ENCODE peak calls at places on chromosomes 3 and 15, in eight cellular contexts. W is pancreas, D is A549, C is neuronal stem cell, Z is right atrium auricular region, J is ascending aorta, T is heart right ventricle, P is hepatocyte. H is an unnamed sample.

GRCh38 chr3:126508539-126508938 is 9.0 kb downstream of the UROC1 start:
- DNase-seq in W (no peak), D (no peak), C (no peak), Z (no peak), J (no peak), T (no peak), P (no peak), H (peak; percentile 56)

GRCh38 chr15:58517682-58518525 is 86.1 kb downstream of the LIPC start:
- DNase-seq in W (no peak), D (no peak), C (no peak), Z (no peak), J (no peak), T (no peak), P (no peak), H (no peak)

GRCh38 chr15:98952381-98952803 is 55.2 kb downstream of the PGPEP1L start:
- DNase-seq in W (peak; percentile 56), D (no peak), C (no peak), Z (no peak), J (no peak), T (no peak), P (no peak), H (no peak)

GRCh38 chr15:72782993-72783562 is 480 bp downstream of the ADPGK start:
- DNase-seq in W (peak; percentile 68), D (no peak), C (no peak), Z (peak; percentile 60), J (peak; percentile 80), T (peak; percentile 44), P (no peak), H (peak; percentile 76)

GRCh38 chr3:195221015-195221853 is 49.7 kb downstream of the XXYLT1 start:
- DNase-seq in W (no peak), D (no peak), C (no peak), Z (no peak), J (no peak), T (no peak), P (no peak), H (peak; percentile 90)

GRCh38 chr15:24858737-24859601 is 95.8 kb upstream of the SNRPN start:
- DNase-seq in W (no peak), D (no peak), C (peak; percentile 72), Z (no peak), J (no peak), T (no peak), P (no peak), H (no peak)

GRCh38 chr15:31346367-31347066 is 19.9 kb downstream of the KLF13 start:
- DNase-seq in W (no peak), D (no peak), C (no peak), Z (no peak), J (no peak), T (no peak), P (no peak), H (no peak)

GRCh38 chr15:69983696-69984265 is 113.9 kb downstream of the TLE3 start:
- DNase-seq in W (no peak), D (peak; percentile 33), C (no peak), Z (no peak), J (peak; percentile 37), T (no peak), P (no peak), H (no peak)

GRCh38 chr15:70532536-70533186 is 230.7 kb downstream of the UACA start:
- DNase-seq in W (no peak), D (no peak), C (no peak), Z (no peak), J (no peak), T (no peak), P (no peak), H (no peak)

GRCh38 chr15:70512772-70513362 is 250.5 kb downstream of the UACA start:
- DNase-seq in W (no peak), D (peak; percentile 67), C (no peak), Z (no peak), J (no peak), T (no peak), P (no peak), H (no peak)

GRCh38 chr15:69060744-69061143 is 46.2 kb downstream of the NOX5 start:
- DNase-seq in W (no peak), D (no peak), C (no peak), Z (no peak), J (no peak), T (no peak), P (no peak), H (peak; percentile 9)

GRCh38 chr3:13666227-13666619 is 117.3 kb downstream of the FBLN2 start:
- DNase-seq in W (no peak), D (no peak), C (no peak), Z (no peak), J (no peak), T (no peak), P (no peak), H (no peak)

GRCh38 chr15:92616621-92617179 is 38.9 kb downstream of the FAM174B start:
- DNase-seq in W (no peak), D (no peak), C (no peak), Z (no peak), J (peak; percentile 58), T (no peak), P (peak; percentile 57), H (peak; percentile 72)

GRCh38 chr15:63601026-63601726 is 4.0 kb downstream of the FBXL22 start:
- DNase-seq in W (peak; percentile 53), D (peak; percentile 61), C (peak; percentile 27), Z (no peak), J (peak; percentile 75), T (no peak), P (peak; percentile 41), H (peak; percentile 71)

GRCh38 chr15:67066041-67067021 is 929 bp downstream of the SMAD3 start:
- DNase-seq in W (no peak), D (no peak), C (peak; percentile 58), Z (no peak), J (no peak), T (no peak), P (no peak), H (peak; percentile 72)

GRCh38 chr3:18222686-18223085 is 202.5 kb downstream of the SATB1 start:
- DNase-seq in W (no peak), D (no peak), C (no peak), Z (no peak), J (no peak), T (no peak), P (no peak), H (no peak)

GRCh38 chr3:112676659-112677234 is 35.8 kb upstream of the CCDC80 start:
- DNase-seq in W (peak; percentile 33), D (peak; percentile 74), C (no peak), Z (peak; percentile 85), J (peak; percentile 86), T (peak; percentile 53), P (peak; percentile 85), H (peak; percentile 77)

GRCh38 chr15:39188314-39188713 is 392.6 kb upstream of the THBS1 start:
- DNase-seq in W (no peak), D (no peak), C (no peak), Z (no peak), J (no peak), T (no peak), P (no peak), H (no peak)

GRCh38 chr15:39181901-39182300 is 399.0 kb upstream of the THBS1 start:
- DNase-seq in W (no peak), D (peak; percentile 13), C (no peak), Z (no peak), J (no peak), T (no peak), P (peak; percentile 28), H (no peak)

GRCh38 chr15:39181348-39181747 is 399.5 kb upstream of the THBS1 start:
- DNase-seq in W (no peak), D (no peak), C (no peak), Z (no peak), J (no peak), T (no peak), P (no peak), H (no peak)

GRCh38 chr15:39183177-39183881 is 397.6 kb upstream of the THBS1 start:
- DNase-seq in W (no peak), D (no peak), C (no peak), Z (no peak), J (no peak), T (no peak), P (no peak), H (no peak)

GRCh38 chr15:39184701-39185390 is 396.0 kb upstream of the THBS1 start:
- DNase-seq in W (no peak), D (no peak), C (no peak), Z (no peak), J (no peak), T (no peak), P (no peak), H (no peak)
- H3K4me1 ChIP-seq in W (peaks cover 18% of the 10 kb centered on the region), D (peaks cover 48% of the 10 kb centered on the region), C (peaks cover 18% of the 10 kb centered on the region), Z (no peaks in the 10 kb centered on the region), J (no peaks in the 10 kb centered on the region), T (no peaks in the 10 kb centered on the region), P (peaks cover 18% of the 10 kb centered on the region), H (no peaks in the 10 kb centered on the region)

GRCh38 chr3:172705166-172705565 is 5.7 kb downstream of the NCEH1 start:
- DNase-seq in W (no peak), D (no peak), C (no peak), Z (no peak), J (no peak), T (no peak), P (no peak), H (no peak)
- H3K4me1 ChIP-seq in W (peaks cover 5% of the 10 kb centered on the region), D (peaks cover 33% of the 10 kb centered on the region), C (peaks cover 3% of the 10 kb centered on the region), Z (peaks cover 35% of the 10 kb centered on the region), J (peaks cover 17% of the 10 kb centered on the region), T (no peaks in the 10 kb centered on the region), P (no peaks in the 10 kb centered on the region), H (no peaks in the 10 kb centered on the region)

DNA sequence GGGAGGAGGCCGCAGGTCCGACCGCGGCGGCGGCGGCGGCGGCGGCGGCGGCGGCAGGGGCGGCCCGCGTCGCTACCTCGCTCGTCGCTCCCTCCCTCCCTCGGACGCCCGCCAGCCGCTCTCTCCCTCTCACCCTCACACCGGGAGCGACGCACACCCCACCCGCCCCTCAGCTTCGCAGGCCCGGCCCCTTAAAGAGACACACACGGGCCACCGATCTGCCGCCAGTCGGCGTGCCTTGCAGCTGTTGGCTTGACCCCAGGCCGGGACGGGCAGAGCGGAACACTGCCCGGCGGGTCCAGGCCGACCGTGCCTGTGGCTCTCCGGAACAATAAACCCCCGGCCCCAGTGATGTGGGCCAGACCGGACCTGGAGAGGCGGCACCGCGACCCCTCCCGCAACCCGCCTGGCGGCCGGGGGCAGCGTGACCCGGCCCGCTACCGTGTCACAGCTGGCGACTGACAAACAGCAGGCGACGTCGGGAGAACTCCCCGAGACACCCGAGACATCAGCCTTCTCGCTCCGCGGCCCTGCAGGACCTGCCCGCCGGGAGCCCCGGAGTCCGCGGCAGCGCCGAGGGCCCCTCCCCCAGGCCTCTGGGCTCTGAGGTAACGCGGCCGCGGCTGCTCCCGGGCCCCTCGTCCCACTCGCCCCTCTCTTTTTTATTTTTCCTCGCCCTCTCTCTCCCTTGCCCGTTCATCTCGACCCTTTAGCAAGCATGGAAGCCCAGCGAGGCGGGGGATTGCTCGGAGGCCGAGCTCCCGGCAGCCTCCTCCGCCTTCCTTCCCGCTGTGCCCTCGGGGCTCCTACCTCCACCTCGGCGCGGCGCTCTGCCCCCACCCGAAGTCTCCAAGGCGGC is at the start of gene SETD2:
- DNase-seq in W (peak; percentile 97), D (peak; percentile 84), C (peak; percentile 91), Z (peak; percentile 94), J (peak; percentile 97), T (peak; percentile 96), P (peak; percentile 96), H (peak; percentile 98)
- H3K4me1 ChIP-seq in W (peaks cover 44% of the 10 kb centered on the region), D (peaks cover 26% of the 10 kb centered on the region), C (peaks cover 4% of the 10 kb centered on the region), Z (peaks cover 50% of the 10 kb centered on the region), J (peaks cover 44% of the 10 kb centered on the region), T (peaks cover 8% of the 10 kb centered on the region), P (peaks cover 30% of the 10 kb centered on the region), H (peaks cover 54% of the 10 kb centered on the region)

DNA sequence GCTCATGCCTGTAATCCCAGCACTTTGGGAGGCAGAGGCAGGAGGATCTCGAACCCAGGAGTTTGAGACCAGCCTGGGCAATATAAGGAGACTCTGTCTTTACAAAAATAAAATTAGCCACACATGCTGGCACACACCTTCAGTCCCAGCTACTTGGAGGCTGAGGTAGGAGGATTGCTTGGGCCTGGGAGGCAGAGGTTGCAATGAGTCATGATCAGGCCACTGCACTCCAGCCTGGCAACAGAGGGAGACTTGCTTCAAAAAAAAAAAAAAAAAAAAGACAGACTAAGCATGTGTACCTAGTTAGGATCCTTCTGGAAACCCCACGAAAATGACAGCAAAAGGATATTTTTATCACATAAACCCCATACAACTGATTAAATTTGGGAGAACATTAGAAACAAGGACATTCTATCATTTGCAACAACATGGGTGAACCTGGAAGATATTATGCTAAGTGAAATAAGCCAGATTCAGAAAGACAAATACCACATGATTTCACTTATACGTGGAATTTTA is 44.9 kb downstream of the METTL6 start:
- DNase-seq in W (no peak), D (no peak), C (no peak), Z (no peak), J (peak; percentile 21), T (no peak), P (no peak), H (no peak)
- H3K4me1 ChIP-seq in W (no peaks in the 10 kb centered on the region), D (no peaks in the 10 kb centered on the region), C (no peaks in the 10 kb centered on the region), Z (peaks cover 11% of the 10 kb centered on the region), J (peaks cover 2% of the 10 kb centered on the region), T (no peaks in the 10 kb centered on the region), P (no peaks in the 10 kb centered on the region), H (no peaks in the 10 kb centered on the region)

H was measured in sigmoid colon.